ENCODE peak calls at places on chromosome X, in ten cellular contexts. Q, P, N, R, E, B, I, T, S and D are unnamed samples. For H3K27me3 and H3K36me3, the result is how much of the 10 kb centered on the place peaks cover.

GRCh38 chrX:74297766-74298165 is 6.2 kb upstream of the ZCCHC13 start:
- DNase-seq in B (no peak), E (no peak), Q (no peak), T (no peak), S (no peak), I (no peak), P (no peak), R (no peak), N (peak), D (no peak)

GRCh38 chrX:31555506-31555905 is 483.7 kb upstream of the FTHL17 start:
- DNase-seq in S (no peak), P (no peak), R (no peak), N (no peak), B (no peak), E (no peak), Q (peak), T (peak), I (no peak), D (no peak)

GRCh38 chrX:151386838-151387459 is 10.1 kb upstream of the VMA21 start:
- DNase-seq in R (no peak), E (no peak), N (no peak), I (no peak), P (no peak), Q (no peak), B (no peak), S (no peak), T (no peak), D (no peak)

GRCh38 chrX:56790778-56791177 is 61.7 kb downstream of the NBDY start:
- DNase-seq in I (no peak), N (no peak), S (no peak), E (no peak), P (peak), T (no peak), Q (no peak), B (no peak), R (no peak), D (no peak)

GRCh38 chrX:9805956-9806355 is 19.7 kb downstream of the SHROOM2 start:
- DNase-seq in R (no peak), T (no peak), S (no peak), Q (no peak), N (no peak), I (no peak), P (no peak), B (no peak), E (no peak), D (no peak)

GRCh38 chrX:37918703-37919102 is 71.3 kb upstream of the DYNLT3 start:
- DNase-seq in E (no peak), Q (no peak), I (no peak), R (no peak), P (no peak), T (no peak), N (no peak), S (no peak), B (no peak), D (no peak)

GRCh38 chrX:154658957-154659356 is 5.6 kb upstream of the CTAG2 start:
- DNase-seq in Q (no peak), N (no peak), R (no peak), E (no peak), B (no peak), T (no peak), S (no peak), I (no peak), P (no peak), D (no peak)

GRCh38 chrX:41796050-41796449 is 72.1 kb downstream of the GPR82 start:
- DNase-seq in Q (no peak), I (no peak), B (no peak), R (no peak), S (no peak), P (no peak), N (no peak), T (no peak), E (no peak), D (no peak)

GRCh38 chrX:113868716-113869115 is 715.2 kb upstream of the HTR2C start:
- DNase-seq in T (no peak), Q (no peak), B (no peak), P (no peak), R (no peak), I (no peak), S (no peak), E (no peak), N (no peak), D (no peak)

GRCh38 chrX:107715331-107716044 is 60.1 kb downstream of the TSC22D3 start:
- DNase-seq in B (no peak), R (peak), N (peak), S (no peak), Q (no peak), T (peak), I (no peak), P (no peak), E (no peak), D (no peak)

GRCh38 chrX:110846071-110846470 is 50.5 kb upstream of the CHRDL1 start:
- DNase-seq in T (peak), E (no peak), R (no peak), P (no peak), B (no peak), I (no peak), Q (no peak), S (no peak), N (no peak), D (no peak)

GRCh38 chrX:149527705-149528104 is 13.1 kb upstream of the EOLA1 start:
- DNase-seq in B (no peak), I (peak), E (peak), N (no peak), Q (peak), R (no peak), S (no peak), T (no peak), P (no peak), D (no peak)

GRCh38 chrX:126064901-126065541 is 101.1 kb downstream of the DCAF12L2 start:
- DNase-seq in R (peak), T (no peak), P (no peak), Q (no peak), S (no peak), I (no peak), E (no peak), N (no peak), B (no peak), D (no peak)

GRCh38 chrX:150164971-150165605 is 198.0 kb upstream of the MAMLD1 start:
- DNase-seq in N (no peak), S (no peak), B (no peak), T (no peak), E (no peak), R (no peak), P (no peak), I (no peak), Q (no peak), D (no peak)

GRCh38 chrX:3119376-3119775 is 78.1 kb downstream of the ARSF start:
- DNase-seq in E (no peak), B (no peak), P (no peak), T (peak), Q (no peak), R (no peak), N (no peak), S (no peak), I (peak), D (no peak)

GRCh38 chrX:15410430-15410829 is 26.2 kb upstream of the VEGFD start:
- DNase-seq in T (no peak), B (no peak), R (no peak), S (no peak), P (no peak), I (no peak), Q (no peak), N (no peak), E (no peak), D (no peak)

GRCh38 chrX:122504026-122504425 is 680.1 kb upstream of the GRIA3 start:
- DNase-seq in S (no peak), T (peak), B (no peak), E (no peak), I (peak), Q (no peak), N (peak), R (no peak), P (no peak), D (no peak)

GRCh38 chrX:16458208-16458607 is 191.8 kb upstream of the S100G start:
- DNase-seq in I (no peak), N (no peak), R (no peak), B (no peak), T (no peak), Q (no peak), S (no peak), P (no peak), E (no peak), D (no peak)

GRCh38 chrX:40009890-40010289 is 87.9 kb downstream of the BCOR start:
- DNase-seq in P (no peak), E (peak), N (no peak), S (no peak), Q (no peak), I (no peak), T (no peak), R (no peak), B (no peak), D (no peak)
- H3K27me3 ChIP-seq in P (under half), E (half or more), N (under half), S (half or more), Q (under half), I (under half), T (under half), R (under half), B (under half), D (under half)

DNA sequence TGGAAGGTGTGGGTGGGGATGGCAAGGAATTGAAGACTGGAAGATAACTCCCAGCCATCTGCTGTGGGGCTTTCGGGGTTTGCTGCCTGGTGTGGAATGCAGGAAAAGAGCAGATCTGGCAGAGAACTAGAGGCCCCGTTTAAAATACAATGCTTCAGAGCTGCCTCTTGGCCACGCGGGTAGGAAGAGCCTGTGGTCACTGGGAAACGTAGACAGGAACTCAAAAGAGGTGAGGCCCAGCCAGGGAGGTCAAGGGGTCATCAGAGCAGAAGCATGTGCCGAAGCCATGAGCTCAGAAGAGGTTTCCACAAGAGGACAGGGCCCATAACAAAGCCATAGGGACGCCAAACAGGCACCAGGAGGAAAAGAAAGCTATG is 14.5 kb upstream of the STS start:
- DNase-seq in B (no peak), Q (peak), N (no peak), E (no peak), S (no peak), P (no peak), R (no peak), I (no peak), T (peak), D (no peak)
- H3K4me3 ChIP-seq in B (no peak), Q (no peak), N (no peak), E (no peak), S (no peak), P (no peak), R (no peak), I (no peak), T (no peak), D (no peak)

GRCh38 chrX:48904626-48905025 is 6.8 kb downstream of the SLC35A2 start:
- DNase-seq in T (no peak), B (no peak), R (no peak), Q (no peak), I (no peak), E (no peak), S (no peak), N (no peak), P (no peak), D (no peak)
- H3K36me3 ChIP-seq in T (under half), B (under half), R (under half), Q (under half), I (under half), E (under half), S (under half), N (under half), P (half or more), D (under half)

DNA sequence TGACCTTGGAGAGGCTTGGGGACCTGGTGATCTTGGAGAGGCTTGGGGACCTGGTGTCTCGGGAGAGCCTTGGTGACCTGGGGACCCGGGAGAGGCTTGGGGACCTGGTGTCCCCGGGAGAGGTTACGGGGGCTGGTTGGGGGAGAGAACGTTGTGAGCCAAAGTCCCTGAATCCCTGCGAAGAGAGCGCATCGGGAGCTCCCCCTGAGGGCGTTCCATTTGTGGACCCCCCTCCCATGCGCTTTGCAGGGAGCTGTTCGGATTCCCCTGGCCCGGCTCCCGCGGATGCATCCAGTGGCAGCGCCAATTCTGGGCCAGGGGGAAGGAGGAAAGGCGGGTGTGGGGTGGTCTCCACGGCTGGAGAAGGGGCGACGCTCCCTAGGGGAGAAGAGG is 13.3 kb downstream of the SHOX start:
- DNase-seq in N (no peak), Q (no peak), R (no peak), S (no peak), B (no peak), P (no peak), I (no peak), E (peak), T (no peak), D (no peak)
- H3K27me3 ChIP-seq in N (under half), Q (half or more), R (half or more), S (half or more), B (under half), P (under half), I (under half), E (half or more), T (under half), D (under half)

GRCh38 chrX:119990409-119990994 is 47.0 kb upstream of the NKAP start:
- DNase-seq in I (no peak), N (no peak), R (no peak), B (no peak), S (no peak), T (no peak), P (no peak), E (peak), Q (no peak), D (no peak)
- H3K4me3 ChIP-seq in I (peak), N (no peak), R (peak), B (no peak), S (peak), T (no peak), P (peak), E (peak), Q (no peak), D (peak)

DNA sequence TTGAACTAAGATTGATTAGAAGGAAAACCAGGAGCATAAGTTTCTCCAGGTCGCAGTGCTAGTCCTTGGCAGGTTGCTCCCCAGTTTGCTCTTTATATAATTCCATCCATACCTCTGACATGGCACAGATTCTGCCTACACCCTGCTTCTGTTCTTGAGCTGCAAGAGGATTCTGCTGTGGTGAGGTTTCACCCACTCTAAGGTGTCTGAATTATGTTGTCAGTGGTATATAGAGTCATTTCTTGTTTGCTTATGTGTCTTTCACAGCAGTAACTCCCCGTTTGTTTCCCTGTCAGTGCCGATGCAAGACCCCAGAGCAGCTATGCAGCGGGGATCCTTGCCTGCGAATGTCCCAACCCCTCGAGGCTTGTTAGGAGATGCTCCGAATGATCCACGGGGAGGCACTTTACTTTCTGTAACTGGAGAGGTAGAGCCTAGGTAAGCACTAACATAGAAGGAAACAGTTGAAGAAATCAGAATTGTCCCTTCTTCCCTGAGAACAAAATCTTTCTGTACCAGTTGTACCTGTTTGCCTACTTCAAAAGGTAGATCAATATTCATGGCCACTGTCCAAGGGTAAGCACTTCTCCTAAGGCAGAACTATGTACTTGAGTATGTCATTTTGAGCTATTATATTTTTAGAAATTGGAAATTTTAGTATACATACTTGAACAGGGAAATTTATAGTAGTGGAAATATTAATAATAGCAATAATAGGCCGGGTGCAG is 11.2 kb downstream of the CSTF2 start:
- DNase-seq in I (no peak), T (no peak), P (no peak), B (no peak), N (no peak), E (no peak), Q (no peak), S (no peak), R (no peak), D (no peak)
- H3K36me3 ChIP-seq in I (under half), T (under half), P (half or more), B (under half), N (under half), E (under half), Q (under half), S (under half), R (half or more), D (under half)